ENCODE peak calls at places on chromosomes 5 and 9, in four cellular contexts. D, T, B and C are unnamed samples.

GRCh38 chr9:136059851-136060670 is 35.0 kb downstream of the NACC2 start:
- DNase-seq in D (no peak), T (no peak), B (no peak), C (peak)

GRCh38 chr9:36190388-36191289 is at the start of gene CLTA:
- DNase-seq in D (peak), T (peak), B (peak), C (peak)

GRCh38 chr5:14445581-14446290 is 135.9 kb upstream of the OTULINL start:
- DNase-seq in D (peak), T (no peak), B (peak), C (no peak)

GRCh38 chr5:6347165-6347564 is 31.2 kb downstream of the MED10 start:
- DNase-seq in D (no peak), T (no peak), B (no peak), C (no peak)

GRCh38 chr9:116208417-116209232 is 55.0 kb downstream of the PAPPA start:
- DNase-seq in D (no peak), T (no peak), B (no peak), C (peak)

GRCh38 chr5:141040093-141040762 is 10.9 kb upstream of the PCDHB1 start:
- DNase-seq in D (peak), T (peak), B (peak), C (no peak)

GRCh38 chr9:71879644-71880174 is 31.3 kb downstream of the ABHD17B start:
- DNase-seq in D (no peak), T (no peak), B (no peak), C (no peak)

GRCh38 chr9:120713257-120714087 is 798 bp downstream of the MEGF9 start:
- DNase-seq in D (peak), T (peak), B (no peak), C (no peak)

GRCh38 chr5:97229688-97230285 is 46.7 kb upstream of the RIOK2 start:
- DNase-seq in D (no peak), T (no peak), B (no peak), C (no peak)

GRCh38 chr5:109218767-109219166 is 191.0 kb downstream of the PJA2 start:
- DNase-seq in D (no peak), T (no peak), B (no peak), C (no peak)

GRCh38 chr9:128246471-128246870 is 29.3 kb downstream of the GOLGA2 start:
- DNase-seq in D (no peak), T (no peak), B (no peak), C (no peak)

GRCh38 chr5:17910318-17910717 is 276.1 kb downstream of the TAF11L14 start:
- DNase-seq in D (no peak), T (no peak), B (no peak), C (peak)

GRCh38 chr9:107465467-107466451 is 23.8 kb downstream of the KLF4 start:
- DNase-seq in D (peak), T (peak), B (peak), C (peak)

GRCh38 chr9:135830496-135830895 is 76.8 kb downstream of the CAMSAP1 start:
- DNase-seq in D (no peak), T (no peak), B (no peak), C (peak)

GRCh38 chr9:134316444-134317160 is 9.7 kb upstream of the RXRA start:
- DNase-seq in D (no peak), T (no peak), B (no peak), C (peak)

DNA sequence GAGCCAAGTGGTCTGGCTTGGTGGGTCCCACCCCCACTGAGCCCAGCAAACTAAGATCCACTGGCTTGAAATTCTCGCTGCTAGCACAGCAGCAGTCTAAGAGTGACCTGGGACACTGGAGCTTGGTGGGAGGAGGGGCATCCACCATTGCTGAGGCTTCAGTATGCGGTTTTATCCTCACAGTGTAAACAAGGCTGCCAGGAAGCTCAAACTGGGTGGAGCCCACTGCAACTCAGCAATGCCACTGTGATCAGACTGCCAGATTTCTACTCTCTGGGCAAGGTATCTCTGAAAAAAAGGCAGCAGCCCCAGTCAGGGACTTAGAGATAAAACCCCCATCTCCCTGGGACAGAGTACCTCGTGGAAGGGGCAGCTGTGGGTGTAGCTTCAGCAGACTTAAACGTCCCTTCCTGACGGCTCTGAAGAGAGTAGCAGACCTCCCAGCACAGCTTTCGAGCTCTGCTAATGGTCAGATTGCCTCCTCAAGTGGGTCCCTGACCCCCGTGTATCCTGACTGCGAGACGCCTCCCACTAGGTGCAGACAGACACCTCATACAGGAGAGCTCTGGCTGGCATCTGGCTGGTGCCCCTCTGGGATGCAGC is 18.2 kb upstream of the STK32A start:
- DNase-seq in D (peak), T (peak), B (peak), C (no peak)
- H3K18ac ChIP-seq in D (peak), T (no peak), B (no peak), C (no peak)

DNA sequence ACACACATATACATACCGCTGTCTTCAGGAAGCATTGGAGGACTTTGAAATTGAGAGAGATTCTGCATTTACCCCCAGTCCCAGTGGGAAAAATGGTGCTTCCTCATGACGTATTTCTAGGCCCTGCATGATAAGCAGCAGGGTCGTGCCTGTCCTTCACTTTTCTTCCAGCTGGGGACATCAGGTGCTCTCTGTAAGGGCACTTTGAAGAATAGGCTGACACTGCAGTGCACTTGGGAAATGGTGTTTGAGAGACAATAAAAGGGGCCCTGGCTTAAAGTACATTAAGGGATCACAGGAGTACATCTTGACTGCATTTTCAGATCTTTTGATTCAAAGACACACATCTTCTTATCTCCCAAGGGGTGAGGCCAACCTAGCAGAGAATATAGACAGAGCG is 437.8 kb downstream of the CSNK1G3 start:
- DNase-seq in D (no peak), T (no peak), B (no peak), C (no peak)
- H3K56ac ChIP-seq in D (no peak), T (no peak), B (no peak), C (no peak)

GRCh38 chr5:139912158-139912557 is 116.5 kb downstream of the PSD2 start:
- DNase-seq in D (no peak), T (no peak), B (no peak), C (no peak)

GRCh38 chr5:139912804-139913203 is 117.2 kb downstream of the PSD2 start:
- DNase-seq in D (no peak), T (no peak), B (no peak), C (no peak)

GRCh38 chr5:139911425-139912120 is 116.0 kb downstream of the PSD2 start:
- DNase-seq in D (no peak), T (peak), B (no peak), C (no peak)

GRCh38 chr5:139908749-139909148 is 113.1 kb downstream of the PSD2 start:
- DNase-seq in D (peak), T (no peak), B (no peak), C (no peak)

GRCh38 chr5:139910901-139911300 is 115.3 kb downstream of the PSD2 start:
- DNase-seq in D (no peak), T (peak), B (no peak), C (no peak)
- H3K18ac ChIP-seq in D (no peak), T (no peak), B (no peak), C (no peak)

GRCh38 chr9:13014484-13014883 is 239.7 kb downstream of the LURAP1L start:
- DNase-seq in D (no peak), T (no peak), B (no peak), C (no peak)
- H3K56ac ChIP-seq in D (no peak), T (no peak), B (no peak), C (no peak)

DNA sequence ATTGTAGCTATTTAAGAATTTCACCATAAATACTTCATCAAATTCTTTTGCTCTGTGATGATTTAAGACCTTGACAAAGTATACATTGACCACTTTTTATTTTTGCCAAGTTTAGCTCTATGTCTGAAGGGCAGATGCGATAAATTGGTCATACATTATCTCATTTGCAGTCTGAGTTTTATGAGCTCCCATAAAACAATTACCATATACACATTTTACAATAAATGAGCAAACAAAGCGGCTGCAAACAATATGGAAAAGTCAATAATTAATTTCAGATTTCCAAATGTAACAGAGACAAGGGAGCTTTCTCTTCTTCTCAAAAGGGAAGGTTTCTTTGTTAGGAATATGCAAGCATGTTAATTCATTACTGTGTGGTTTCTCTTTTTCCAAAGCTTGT is 6.8 kb upstream of the IZUMO3 start:
- DNase-seq in D (no peak), T (no peak), B (no peak), C (no peak)
- H3K18ac ChIP-seq in D (no peak), T (no peak), B (no peak), C (no peak)

DNA sequence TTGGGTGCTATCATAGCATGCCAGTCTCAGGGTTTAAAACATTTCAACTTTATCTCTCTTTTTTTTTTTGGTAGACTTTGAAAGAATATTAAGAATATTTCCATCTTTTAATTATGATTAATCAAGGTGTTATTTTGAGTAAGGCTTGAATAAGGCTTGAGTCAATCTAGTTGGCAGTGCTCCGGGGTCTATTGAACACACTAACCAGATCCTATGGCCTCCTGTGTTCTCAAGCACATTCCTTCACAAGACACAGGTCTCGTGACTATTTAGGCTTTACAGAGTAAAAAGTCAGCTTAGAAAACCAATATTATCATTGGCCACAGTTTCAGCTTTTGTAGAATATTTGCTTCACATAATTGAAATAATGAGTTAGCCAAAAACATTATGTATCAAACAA is 151.2 kb downstream of the ARHGEF28 start:
- DNase-seq in D (no peak), T (no peak), B (no peak), C (peak)
- H3K56ac ChIP-seq in D (no peak), T (no peak), B (no peak), C (no peak)

GRCh38 chr5:145588113-145588512 is 247.0 kb downstream of the PRELID2 start:
- DNase-seq in D (no peak), T (no peak), B (no peak), C (peak)
- H3K18ac ChIP-seq in D (no peak), T (no peak), B (no peak), C (peak)

GRCh38 chr9:68842568-68842967 is 137.5 kb downstream of the PIP5K1B start:
- DNase-seq in D (no peak), T (no peak), B (no peak), C (no peak)
- H3K56ac ChIP-seq in D (no peak), T (no peak), B (no peak), C (no peak)

DNA sequence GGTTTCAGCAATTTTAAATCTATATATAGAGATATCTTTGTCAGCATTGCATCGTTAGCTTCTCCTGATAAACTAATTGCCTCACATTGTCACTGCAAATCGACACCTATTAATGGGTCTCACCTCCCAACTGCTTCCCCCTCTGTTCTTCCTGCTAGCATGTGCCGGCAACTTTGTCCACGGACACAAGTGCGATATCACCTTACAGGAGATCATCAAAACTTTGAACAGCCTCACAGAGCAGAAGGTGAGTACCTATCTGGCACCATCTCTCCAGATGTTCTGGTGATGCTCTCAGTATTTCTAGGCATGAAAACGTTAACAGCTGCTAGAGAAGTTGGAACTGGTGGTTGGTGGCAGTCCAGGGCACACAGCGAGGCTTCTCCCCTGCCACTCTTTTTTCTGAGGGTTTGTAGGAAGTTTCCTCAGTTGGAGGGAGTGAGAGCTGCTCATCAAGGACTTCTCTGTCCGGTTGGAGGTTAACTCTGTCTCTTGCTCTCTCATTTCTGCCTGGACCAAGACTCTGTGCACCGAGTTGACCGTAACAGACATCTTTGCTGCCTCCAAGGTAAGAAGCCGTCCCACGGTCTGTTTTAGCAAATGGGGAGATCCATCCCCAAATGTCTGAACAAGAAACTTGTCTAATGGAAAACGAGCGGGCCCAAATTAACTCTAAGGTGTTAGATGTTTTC is at the start of gene IL4:
- DNase-seq in D (no peak), T (no peak), B (no peak), C (no peak)
- H3K18ac ChIP-seq in D (no peak), T (no peak), B (no peak), C (peak)